ENCODE peak calls at places on chromosomes 12 and 14, in ten cellular contexts. W, X, P, I, G, S, Q, M, V and U are unnamed samples.

GRCh38 chr14:95609398-95609990 is 74.6 kb downstream of the GLRX5 start:
- DNase-seq in W (no peak), X (peak), P (no peak), I (peak), G (peak), S (no peak), Q (peak), M (no peak), V (no peak), U (no peak)

GRCh38 chr12:107446476-107446875 is 239.1 kb upstream of the PWP1 start:
- DNase-seq in W (no peak), X (no peak), P (no peak), I (no peak), G (no peak), S (no peak), Q (no peak), M (no peak), V (no peak), U (no peak)

GRCh38 chr14:59022144-59022543 is 166.3 kb upstream of the DAAM1 start:
- DNase-seq in W (no peak), X (no peak), P (no peak), I (no peak), G (no peak), S (no peak), Q (no peak), M (no peak), V (no peak), U (no peak)

GRCh38 chr14:98931126-98931525 is 340.9 kb downstream of the BCL11B start:
- DNase-seq in W (no peak), X (no peak), P (no peak), I (no peak), G (no peak), S (no peak), Q (no peak), M (no peak), V (no peak), U (no peak)

GRCh38 chr14:61662437-61663311 is 32.6 kb upstream of the HIF1A start:
- DNase-seq in W (no peak), X (no peak), P (no peak), I (peak), G (no peak), S (peak), Q (no peak), M (peak), V (no peak), U (peak)

GRCh38 chr14:96497087-96497486 is 5.1 kb upstream of the PAPOLA start:
- DNase-seq in W (no peak), X (no peak), P (peak), I (no peak), G (no peak), S (no peak), Q (no peak), M (no peak), V (no peak), U (no peak)

GRCh38 chr12:33116284-33116683 is 219.7 kb upstream of the PKP2 start:
- DNase-seq in W (no peak), X (no peak), P (no peak), I (no peak), G (no peak), S (no peak), Q (no peak), M (no peak), V (no peak), U (no peak)

GRCh38 chr14:31118892-31119291 is 88.7 kb downstream of the HECTD1 start:
- DNase-seq in W (no peak), X (no peak), P (no peak), I (no peak), G (no peak), S (no peak), Q (no peak), M (no peak), V (no peak), U (no peak)

GRCh38 chr12:50715174-50715573 is 48.7 kb upstream of the ATF1 start:
- DNase-seq in W (no peak), X (no peak), P (no peak), I (no peak), G (no peak), S (no peak), Q (no peak), M (no peak), V (no peak), U (no peak)

GRCh38 chr12:7130791-7131501 is 775 bp downstream of the CLSTN3 start:
- DNase-seq in W (no peak), X (no peak), P (no peak), I (peak), G (peak), S (peak), Q (peak), M (peak), V (peak), U (no peak)

GRCh38 chr14:52112336-52113018 is 43.6 kb upstream of the NID2 start:
- DNase-seq in W (no peak), X (no peak), P (peak), I (no peak), G (no peak), S (no peak), Q (no peak), M (no peak), V (no peak), U (peak)

GRCh38 chr14:47935332-47935731 is 259.9 kb upstream of the MDGA2 start:
- DNase-seq in W (no peak), X (no peak), P (no peak), I (no peak), G (no peak), S (no peak), Q (no peak), M (no peak), V (no peak), U (no peak)

GRCh38 chr12:19694627-19695026 is 255.3 kb downstream of the AEBP2 start:
- DNase-seq in W (no peak), X (no peak), P (no peak), I (no peak), G (no peak), S (no peak), Q (no peak), M (no peak), V (no peak), U (no peak)

GRCh38 chr12:82848846-82849245 is 162.1 kb downstream of the TMTC2 start:
- DNase-seq in W (no peak), X (no peak), P (no peak), I (no peak), G (no peak), S (no peak), Q (no peak), M (no peak), V (no peak), U (no peak)

GRCh38 chr14:35866595-35867279 is 40.6 kb downstream of the BRMS1L start:
- DNase-seq in W (no peak), X (no peak), P (no peak), I (no peak), G (no peak), S (no peak), Q (no peak), M (no peak), V (no peak), U (no peak)

GRCh38 chr14:101817511-101818001 is 56.0 kb downstream of the PPP2R5C start:
- DNase-seq in W (no peak), X (no peak), P (no peak), I (no peak), G (no peak), S (no peak), Q (no peak), M (peak), V (no peak), U (no peak)

GRCh38 chr12:2374092-2374740 is 321.4 kb downstream of the CACNA1C start:
- DNase-seq in W (no peak), X (no peak), P (no peak), I (no peak), G (no peak), S (no peak), Q (no peak), M (no peak), V (no peak), U (no peak)

GRCh38 chr12:42705863-42706262 is 116.3 kb upstream of the PRICKLE1 start:
- DNase-seq in W (no peak), X (no peak), P (no peak), I (peak), G (peak), S (no peak), Q (no peak), M (no peak), V (peak), U (peak)

GRCh38 chr14:96098309-96098998 is 59.3 kb downstream of the C14orf132 start:
- DNase-seq in W (peak), X (peak), P (no peak), I (peak), G (peak), S (no peak), Q (peak), M (no peak), V (no peak), U (no peak)